ENCODE peak calls at places on chromosomes 16 and 17, in eight cellular contexts. F is upper lobe of left lung, U is HepG2, S is A549, K is body of pancreas, L is breast epithelium, A is Peyer's patch, W is testis. B is an unnamed sample.

GRCh38 chr16:807345-808251 is 7.1 kb upstream of the GNG13 start:
- DNase-seq in F (peak; percentile 96), U (no peak), S (peak; percentile 83), K (peak; percentile 92), L (peak; percentile 92), A (peak; percentile 91), W (peak; percentile 94), B (peak; percentile 95)

GRCh38 chr17:8288336-8289102 is at the start of gene RANGRF:
- DNase-seq in F (peak; percentile 94), U (peak; percentile 77), S (peak; percentile 99), K (peak; percentile 93), L (peak; percentile 83), A (peak; percentile 91), W (peak; percentile 93), B (peak; percentile 90)

GRCh38 chr16:88591577-88592021 is 21.4 kb downstream of the ZC3H18 start:
- DNase-seq in F (peak; percentile 50), U (no peak), S (no peak), K (peak; percentile 77), L (peak; percentile 25), A (peak; percentile 41), W (peak; percentile 40), B (peak; percentile 64)

GRCh38 chr16:89970011-89970410 is 21.5 kb downstream of the DEF8 start:
- DNase-seq in F (peak; percentile 58), U (no peak), S (no peak), K (peak; percentile 32), L (no peak), A (no peak), W (no peak), B (no peak)

GRCh38 chr17:60077672-60078519 is 825 bp downstream of the HEATR6 start:
- DNase-seq in F (peak; percentile 31), U (no peak), S (no peak), K (peak; percentile 13), L (no peak), A (peak; percentile 42), W (no peak), B (no peak)

GRCh38 chr16:31334934-31335333 is 20.0 kb upstream of the ITGAX start:
- DNase-seq in F (no peak), U (no peak), S (no peak), K (no peak), L (no peak), A (no peak), W (no peak), B (no peak)

GRCh38 chr17:2002767-2003329 is 22.3 kb downstream of the RTN4RL1 start:
- DNase-seq in F (no peak), U (no peak), S (no peak), K (peak; percentile 57), L (no peak), A (no peak), W (peak; percentile 73), B (peak; percentile 66)

GRCh38 chr17:77364941-77365583 is 224.3 kb downstream of the SEC14L1 start:
- DNase-seq in F (no peak), U (no peak), S (no peak), K (no peak), L (no peak), A (no peak), W (no peak), B (no peak)

GRCh38 chr17:44398692-44399691 is 9.5 kb upstream of the ITGA2B start:
- DNase-seq in F (no peak), U (no peak), S (no peak), K (no peak), L (peak; percentile 14), A (no peak), W (no peak), B (no peak)

GRCh38 chr17:44400226-44400847 is 10.9 kb upstream of the ITGA2B start:
- DNase-seq in F (no peak), U (peak; percentile 34), S (peak; percentile 48), K (no peak), L (no peak), A (no peak), W (peak; percentile 27), B (no peak)

GRCh38 chr17:44394833-44395232 is 5.4 kb upstream of the ITGA2B start:
- DNase-seq in F (no peak), U (no peak), S (no peak), K (no peak), L (no peak), A (no peak), W (no peak), B (no peak)

GRCh38 chr17:44396946-44397345 is 7.5 kb upstream of the ITGA2B start:
- DNase-seq in F (no peak), U (no peak), S (no peak), K (no peak), L (peak; percentile 4), A (no peak), W (no peak), B (no peak)

DNA sequence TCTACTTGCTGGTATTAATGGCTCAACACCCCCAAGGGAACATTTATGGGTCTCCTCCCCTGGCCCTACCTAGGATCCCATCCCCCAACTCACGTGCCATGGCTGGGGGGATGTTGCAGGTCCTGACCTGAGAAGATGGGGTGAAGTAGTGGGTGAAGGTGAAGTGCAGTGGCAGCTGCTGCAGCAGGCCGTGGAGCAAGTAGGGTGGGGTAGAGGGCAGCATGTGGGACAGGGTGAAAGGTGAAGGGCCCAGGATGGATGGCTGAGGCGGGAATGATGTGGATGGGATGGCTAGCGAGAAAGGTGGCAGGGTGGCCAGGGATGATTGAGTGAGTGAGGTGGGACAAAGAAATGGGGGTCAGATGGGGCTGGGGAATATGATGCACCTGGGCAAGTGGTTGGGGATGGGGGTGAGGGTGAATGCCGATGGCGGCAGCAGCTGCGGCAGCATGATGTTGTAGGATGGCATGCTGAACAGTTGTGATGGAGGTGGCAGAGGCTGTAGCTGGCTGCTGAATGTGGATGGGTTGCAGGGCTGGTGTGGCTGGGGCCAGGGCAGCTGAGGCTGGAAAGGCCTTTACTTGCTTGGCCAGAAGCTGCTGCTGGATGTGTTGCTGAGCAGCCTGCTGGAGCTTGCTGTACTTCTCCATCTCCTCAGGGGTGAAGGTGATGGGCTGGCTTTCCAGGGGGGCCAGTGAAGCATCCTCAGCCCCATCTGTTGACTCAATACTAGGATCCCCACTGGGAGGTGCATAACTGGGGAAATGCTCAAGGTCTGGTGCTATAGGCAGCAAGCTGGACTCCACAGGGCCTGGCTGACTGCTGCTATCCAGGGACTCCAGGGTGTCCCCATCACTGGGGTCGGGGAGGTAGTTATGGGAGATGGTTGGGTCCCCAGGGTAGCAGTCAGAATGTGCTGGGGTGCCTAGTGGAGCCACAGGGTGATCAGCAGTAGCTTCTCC is 8.3 kb upstream of the ITGA2B start:
- DNase-seq in F (no peak), U (no peak), S (no peak), K (no peak), L (peak; percentile 15), A (no peak), W (no peak), B (no peak)
- TF ChIP-seq POLR2A in F (no peak), U (peak; percentile 40), S (no peak), K (no peak), L (no peak), A (no peak), W (no peak), B (no peak)

DNA sequence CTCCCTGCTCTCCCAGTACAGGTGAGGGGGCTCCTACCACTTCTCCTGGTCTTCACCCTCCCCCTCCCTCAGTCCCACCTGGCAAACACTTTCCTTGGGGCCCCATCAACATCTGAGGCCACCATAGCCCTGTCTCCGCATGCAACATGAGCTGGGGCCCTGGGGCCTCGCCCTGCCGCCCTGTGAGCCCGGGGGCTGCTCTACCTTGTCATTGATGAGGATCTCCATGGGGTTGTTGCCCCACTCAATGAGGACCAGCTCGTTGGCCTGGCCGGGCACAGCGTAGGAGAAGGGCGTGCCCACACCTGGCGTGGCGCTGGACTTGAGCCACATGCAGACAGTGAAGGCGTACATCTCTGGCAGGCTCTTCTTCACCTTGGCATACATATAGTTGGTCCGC is 3.4 kb downstream of the NPTX1 start:
- DNase-seq in F (no peak), U (no peak), S (no peak), K (no peak), L (no peak), A (no peak), W (no peak), B (no peak)
- H3K4me1 ChIP-seq in F (peaks cover 35% of the 10 kb centered on the region), U (peaks cover 21% of the 10 kb centered on the region), S (peaks cover 33% of the 10 kb centered on the region), K (peaks cover 35% of the 10 kb centered on the region), L (peaks cover 23% of the 10 kb centered on the region), A (no peaks in the 10 kb centered on the region), W (peaks cover 24% of the 10 kb centered on the region), B (no peaks in the 10 kb centered on the region)

GRCh38 chr16:84685210-84685609 is 14.6 kb upstream of the USP10 start:
- DNase-seq in F (no peak), U (no peak), S (no peak), K (no peak), L (no peak), A (no peak), W (no peak), B (no peak)

GRCh38 chr16:84683691-84684591 is 15.9 kb upstream of the USP10 start:
- DNase-seq in F (no peak), U (no peak), S (no peak), K (no peak), L (no peak), A (no peak), W (no peak), B (no peak)

GRCh38 chr16:84686702-84687298 is 13.0 kb upstream of the USP10 start:
- DNase-seq in F (no peak), U (no peak), S (no peak), K (no peak), L (no peak), A (no peak), W (no peak), B (no peak)

GRCh38 chr16:84687715-84688114 is 12.1 kb upstream of the USP10 start:
- DNase-seq in F (peak; percentile 24), U (no peak), S (no peak), K (no peak), L (no peak), A (peak; percentile 59), W (no peak), B (no peak)

DNA sequence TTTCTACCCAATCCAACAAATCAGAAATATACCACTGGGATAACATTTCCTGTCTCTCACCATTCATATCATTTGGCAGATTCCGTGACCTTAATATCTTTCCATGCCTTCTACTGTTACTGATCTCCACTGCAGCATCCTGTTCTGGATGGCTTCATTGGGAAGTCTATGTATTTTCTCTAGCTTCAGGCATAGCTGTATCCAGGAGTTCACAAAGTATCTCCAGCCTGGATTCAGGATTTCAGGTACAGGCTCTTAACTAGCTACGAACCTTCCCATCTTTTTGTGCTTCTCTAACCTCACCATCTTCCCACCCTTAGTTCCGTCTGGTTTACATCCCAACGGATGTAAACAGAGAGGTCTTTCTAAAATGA is 15.2 kb upstream of the USP10 start:
- DNase-seq in F (no peak), U (no peak), S (no peak), K (no peak), L (no peak), A (no peak), W (no peak), B (no peak)
- H3K27ac ChIP-seq in F (no peak overlapping the region), U (no peak overlapping the region), S (no peak overlapping the region), K (no peak overlapping the region), L (no peak overlapping the region), A (no peak overlapping the region), W (no peak overlapping the region), B (no peak overlapping the region)

DNA sequence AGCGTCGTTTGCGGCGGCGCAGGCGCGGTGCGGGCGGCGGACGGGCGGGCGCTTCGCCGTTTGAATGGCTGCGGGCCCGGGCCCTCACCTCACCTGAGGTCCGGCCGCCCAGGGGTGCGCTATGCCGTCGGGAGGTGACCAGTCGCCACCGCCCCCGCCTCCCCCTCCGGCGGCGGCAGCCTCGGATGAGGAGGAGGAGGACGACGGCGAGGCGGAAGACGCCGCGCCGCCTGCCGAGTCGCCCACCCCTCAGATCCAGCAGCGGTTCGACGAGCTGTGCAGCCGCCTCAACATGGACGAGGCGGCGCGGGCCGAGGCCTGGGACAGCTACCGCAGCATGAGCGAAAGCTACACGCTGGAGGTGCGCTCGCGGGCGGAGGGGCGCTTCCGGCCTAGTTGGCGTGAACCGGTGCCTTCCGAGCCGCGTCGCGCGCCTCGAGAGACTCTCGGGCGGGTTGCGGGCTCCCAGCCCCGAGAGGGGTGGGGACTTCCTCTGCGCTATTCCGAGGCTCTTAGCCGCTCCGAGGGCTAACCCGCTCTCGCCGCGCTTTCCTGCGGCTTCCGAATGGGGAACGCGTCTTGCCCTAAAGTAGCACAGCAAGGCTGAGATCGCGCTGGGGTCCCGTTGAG is at the start of gene RBL2:
- DNase-seq in F (peak; percentile 86), U (peak; percentile 25), S (peak; percentile 16), K (peak; percentile 51), L (peak; percentile 77), A (peak; percentile 72), W (peak; percentile 85), B (peak; percentile 87)
- TF ChIP-seq POLR2A in F (peak; percentile 66), U (peak; percentile 69), S (peak; percentile 50), K (peak; percentile 59), L (peak; percentile 28), A (peak; percentile 62), W (no peak), B (peak; percentile 80)

B was measured in right lobe of liver.